ENCODE peak calls at places on chromosomes 16 and 17, in four cellular contexts. X is endothelial cell of umbilical vein, H is heart right ventricle, O is brain microvascular endothelial cell. P is an unnamed sample.
A peak's percentile ranks its signal among the peaks of the same experiment; 100 is the strongest.

GRCh38 chr17:36611345-36612072 is 10.1 kb downstream of the MRM1 start:
- DNase-seq in X (no peak), H (no peak), O (peak; percentile 82), P (no peak)

GRCh38 chr17:80034977-80035686 is 540 bp downstream of the TBC1D16 start:
- DNase-seq in X (peak; percentile 68), H (peak; percentile 30), O (peak; percentile 20), P (no peak)

GRCh38 chr17:49996495-49997255 is 1.7 kb upstream of the DLX3 start:
- DNase-seq in O (no peak), X (peak; percentile 37), H (peak; percentile 39), P (peak; percentile 87)

GRCh38 chr16:21244798-21245197 is 11.3 kb downstream of the ANKS4B start:
- DNase-seq in H (no peak), X (no peak), O (no peak), P (no peak)

GRCh38 chr16:31258366-31258765 is 1.4 kb upstream of the ITGAM start:
- DNase-seq in O (no peak), H (no peak), X (no peak), P (no peak)

GRCh38 chr17:39306509-39307212 is 80.9 kb upstream of the STAC2 start:
- DNase-seq in X (no peak), O (no peak), H (no peak), P (no peak)

GRCh38 chr17:63099420-63099819 is 133.4 kb downstream of the TANC2 start:
- DNase-seq in O (no peak), H (no peak), X (no peak), P (no peak)

GRCh38 chr16:15510992-15511391 is 76.6 kb downstream of the BMERB1 start:
- DNase-seq in X (no peak), H (no peak), O (no peak), P (no peak)

GRCh38 chr16:1670371-1670770 is 7.7 kb upstream of the JPT2 start:
- DNase-seq in X (no peak), H (no peak), O (no peak), P (no peak)

GRCh38 chr17:51000835-51001638 is 119.6 kb downstream of the SPAG9 start:
- DNase-seq in O (peak; percentile 35), X (peak; percentile 78), H (peak; percentile 47), P (no peak)

GRCh38 chr17:71055128-71055527 is 885.8 kb downstream of the KCNJ2 start:
- DNase-seq in O (peak; percentile 27), X (no peak), H (no peak), P (no peak)

GRCh38 chr16:80148826-80149225 is 392.0 kb upstream of the DYNLRB2 start:
- DNase-seq in X (no peak), H (no peak), O (no peak), P (no peak)

GRCh38 chr17:44925731-44926697 is 10.7 kb upstream of the GFAP start:
- DNase-seq in H (no peak), X (no peak), O (no peak), P (no peak)

GRCh38 chr17:17403899-17404576 is 72.8 kb upstream of the MED9 start:
- DNase-seq in H (no peak), O (no peak), X (peak; percentile 82), P (no peak)

GRCh38 chr16:88456356-88457292 is 3.5 kb downstream of the ZFPM1 start:
- DNase-seq in X (no peak), H (no peak), O (no peak), P (no peak)

GRCh38 chr16:48817032-48817431 is 207.1 kb upstream of the N4BP1 start:
- DNase-seq in X (no peak), H (no peak), O (no peak), P (no peak)

GRCh38 chr17:75559958-75560533 is 27.6 kb upstream of the MYO15B start:
- DNase-seq in X (no peak), H (no peak), O (no peak), P (no peak)

GRCh38 chr16:19555938-19556778 is 655 bp downstream of the VPS35L start:
- DNase-seq in H (peak; percentile 13), X (peak; percentile 52), O (peak; percentile 11), P (no peak)

GRCh38 chr17:50465171-50465570 is 3.5 kb downstream of the CHAD start:
- DNase-seq in O (no peak), H (no peak), X (no peak), P (no peak)

GRCh38 chr16:64202571-64202970 is 919.3 kb downstream of the CDH11 start:
- DNase-seq in X (no peak), H (no peak), O (no peak), P (no peak)

GRCh38 chr16:539901-540530 is 12.5 kb downstream of the CAPN15 start:
- DNase-seq in O (peak; percentile 76), H (no peak), X (no peak), P (no peak)

GRCh38 chr16:7158481-7158880 is 174.2 kb upstream of the RBFOX1 start:
- DNase-seq in O (no peak), H (no peak), X (no peak), P (no peak)

GRCh38 chr16:56558024-56558747 is 6.7 kb upstream of the MT4 start:
- DNase-seq in O (peak; percentile 36), H (no peak), X (no peak), P (no peak)

GRCh38 chr17:14299261-14300093 is 1.4 kb upstream of the HS3ST3B1 start:
- DNase-seq in X (peak; percentile 20), O (no peak), H (no peak), P (peak; percentile 72)

GRCh38 chr16:66588981-66589713 is 9.9 kb downstream of the CMTM2 start:
- DNase-seq in O (no peak), H (peak; percentile 45), X (peak; percentile 45), P (no peak)

GRCh38 chr17:30956764-30957374 is 14.0 kb upstream of the RNF135 start:
- DNase-seq in H (peak; percentile 39), X (peak; percentile 26), O (no peak), P (no peak)

GRCh38 chr17:81552244-81553017 is at the start of gene FAAP100:
- DNase-seq in X (peak; percentile 83), H (peak; percentile 74), O (peak; percentile 48), P (peak; percentile 86)

GRCh38 chr16:31471875-31472558 is at the start of gene TGFB1I1:
- DNase-seq in O (peak; percentile 71), X (peak; percentile 61), H (peak; percentile 81), P (no peak)

GRCh38 chr16:728131-728889 is 1.4 kb downstream of the HAGHL start:
- DNase-seq in H (no peak), X (peak; percentile 55), O (peak; percentile 63), P (no peak)

GRCh38 chr16:66478733-66479511 is 51.8 kb downstream of the BEAN1 start:
- DNase-seq in X (peak; percentile 60), H (peak; percentile 75), O (peak; percentile 27), P (peak; percentile 62)

GRCh38 chr16:17235147-17235817 is 235.5 kb downstream of the XYLT1 start:
- DNase-seq in O (no peak), X (no peak), H (no peak), P (no peak)

GRCh38 chr16:57156351-57156703 is 29.5 kb downstream of the PSME3IP1 start:
- DNase-seq in X (peak; percentile 67), H (no peak), O (no peak), P (no peak)

GRCh38 chr16:29230671-29231091 is 175.8 kb downstream of the NPIPB11 start:
- DNase-seq in O (no peak), H (no peak), X (no peak), P (peak; percentile 71)

DNA sequence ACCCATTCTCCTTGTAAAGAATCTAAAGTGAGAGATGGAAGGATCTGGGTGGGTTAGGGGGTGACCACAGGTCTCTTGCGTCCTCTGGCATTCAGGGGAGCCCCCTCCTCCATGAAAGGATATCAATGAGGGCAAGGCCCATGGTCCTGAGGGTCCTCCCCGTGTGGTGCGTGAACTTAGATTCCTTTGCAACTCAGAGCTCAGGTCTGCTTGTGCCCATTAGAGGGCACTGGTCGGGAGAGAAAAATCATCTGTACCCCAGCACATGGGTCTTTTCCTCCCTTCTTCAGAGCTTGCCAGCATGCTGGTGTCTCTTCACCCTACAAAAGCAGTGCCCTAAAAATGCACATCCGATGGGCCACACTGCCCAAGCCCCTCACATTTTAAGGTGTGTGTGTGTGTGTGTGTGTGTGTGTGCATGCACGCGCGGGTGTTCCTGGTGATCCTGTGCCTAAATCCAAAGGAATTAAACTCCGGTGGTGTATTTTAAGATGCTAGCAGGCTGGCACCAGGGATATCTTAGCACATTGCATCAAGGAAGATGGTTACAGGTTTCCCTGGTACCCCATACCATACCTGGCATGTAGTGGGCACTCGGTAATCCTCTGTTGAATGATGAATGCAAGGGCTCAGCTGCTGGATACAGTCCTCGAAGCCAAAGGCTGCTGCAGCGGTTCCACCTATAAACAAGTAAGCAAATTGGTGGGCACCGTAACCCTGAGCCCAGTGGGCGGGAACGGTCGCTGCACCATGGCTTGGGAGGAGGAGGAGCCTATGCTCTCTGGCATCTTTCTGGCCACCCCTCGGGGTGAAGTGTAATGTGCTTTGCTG is 4.7 kb downstream of the C1QTNF1 start:
- DNase-seq in H (no peak), O (no peak), X (no peak), P (no peak)
- TF ChIP-seq CTCF in H (no peak), O (peak; percentile 58), X (peak; percentile 13), P (no peak)

DNA sequence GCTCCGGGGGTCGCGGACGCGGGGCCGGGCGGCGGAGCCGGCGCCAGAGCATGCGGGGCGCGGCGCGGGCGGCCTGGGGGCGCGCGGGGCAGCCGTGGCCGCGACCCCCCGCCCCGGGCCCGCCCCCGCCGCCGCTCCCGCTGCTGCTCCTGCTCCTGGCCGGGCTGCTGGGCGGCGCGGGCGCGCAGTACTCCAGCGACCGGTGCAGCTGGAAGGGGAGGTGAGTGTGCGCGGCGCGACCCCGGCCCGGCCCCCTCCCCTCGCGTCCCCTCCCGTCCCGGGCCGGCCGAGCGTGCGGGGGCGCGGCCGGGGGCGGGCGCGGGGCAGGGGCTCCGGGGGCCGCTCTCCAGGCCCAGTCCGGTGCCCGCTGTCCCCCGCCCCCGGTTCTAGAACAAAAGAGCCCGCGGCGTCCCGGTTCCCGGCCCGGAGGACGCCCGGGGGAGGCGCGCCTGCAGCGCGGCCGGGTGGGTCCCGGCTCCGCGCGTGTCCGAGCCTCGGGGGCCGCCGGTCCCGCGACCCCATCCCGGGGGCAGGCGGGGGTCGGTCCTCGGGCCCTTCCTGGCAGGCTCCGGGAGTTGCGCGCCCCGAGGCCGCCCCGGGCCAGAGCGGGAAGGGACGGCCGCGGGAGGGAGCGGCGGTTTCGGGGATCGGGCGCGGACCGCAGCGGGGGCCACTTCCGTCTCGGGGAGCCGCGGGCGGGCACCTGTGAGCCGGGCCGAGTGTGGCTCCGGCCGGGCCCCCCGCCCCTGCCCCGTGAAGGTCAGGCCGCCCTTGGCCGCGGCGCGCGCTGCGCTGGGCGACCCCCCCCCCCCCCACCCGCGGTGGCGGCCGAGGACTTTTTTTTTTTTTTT is 582 bp downstream of the METRNL start:
- DNase-seq in X (no peak), O (no peak), H (no peak), P (no peak)
- TF ChIP-seq CTCF in X (no peak), O (no peak), H (no peak), P (no peak)

GRCh38 chr17:588519-588918 is 126.1 kb downstream of the VPS53 start:
- DNase-seq in H (no peak), X (no peak), O (no peak), P (no peak)

GRCh38 chr17:586920-587319 is 127.7 kb downstream of the VPS53 start:
- DNase-seq in X (no peak), H (no peak), O (no peak), P (no peak)
- TF ChIP-seq CTCF in X (no peak), H (no peak), O (no peak), P (no peak)

DNA sequence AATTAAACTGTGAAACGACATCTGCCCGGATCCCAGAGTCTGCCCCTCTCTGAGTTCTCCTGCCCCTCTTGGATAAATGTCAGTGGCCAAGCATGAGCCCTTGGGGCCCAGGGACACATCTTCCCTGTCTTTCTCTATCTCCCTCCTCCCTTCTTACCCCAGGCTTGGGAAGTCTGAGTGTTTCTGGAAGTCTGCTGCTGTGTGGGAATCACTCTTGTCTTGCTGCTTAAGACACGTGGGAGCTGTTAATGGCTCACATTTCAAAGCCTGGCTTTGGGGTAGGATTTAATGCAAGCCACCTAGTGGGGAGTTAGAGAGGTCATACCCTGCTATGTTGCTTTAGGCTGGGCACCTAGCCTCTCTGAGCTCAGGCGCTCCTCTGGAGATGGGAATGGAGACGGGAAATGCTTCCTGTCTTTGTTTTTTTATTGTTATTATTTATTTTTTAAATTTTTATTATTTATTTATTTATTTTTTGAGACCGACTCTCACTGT is 218.5 kb upstream of the CIBAR2 start:
- DNase-seq in H (no peak), X (no peak), O (peak; percentile 72), P (no peak)
- TF ChIP-seq CTCF in H (no peak), X (peak; percentile 40), O (peak; percentile 76), P (peak; percentile 81)

P was measured in type B pancreatic cell.